ENCODE peak calls at places on chromosomes 12 and 14, in four cellular contexts. P, M, X and G are unnamed samples.

GRCh38 chr14:89615421-89615820 is 198.4 kb upstream of the FOXN3 start:
- DNase-seq in X (no peak), P (no peak), M (no peak), G (no peak)

GRCh38 chr14:96634481-96634880 is 132.3 kb downstream of the PAPOLA start:
- DNase-seq in P (peak), X (no peak), M (no peak), G (no peak)

GRCh38 chr12:113899844-113900471 is 66.2 kb downstream of the RBM19 start:
- DNase-seq in P (no peak), X (no peak), M (no peak), G (no peak)

GRCh38 chr12:24780969-24781368 is 167.9 kb downstream of the BCAT1 start:
- DNase-seq in X (peak), P (peak), M (peak), G (no peak)

GRCh38 chr12:77642246-77642645 is 188.4 kb upstream of the NAV3 start:
- DNase-seq in P (no peak), M (no peak), X (no peak), G (no peak)

GRCh38 chr14:101604935-101605767 is 43.9 kb downstream of the DIO3 start:
- DNase-seq in M (no peak), P (no peak), X (no peak), G (no peak)

GRCh38 chr12:28190321-28191017 is at the start of gene CCDC91:
- DNase-seq in P (peak), X (peak), M (peak), G (peak)

GRCh38 chr14:26410189-26410685 is 187.6 kb downstream of the NOVA1 start:
- DNase-seq in M (no peak), X (no peak), P (no peak), G (no peak)

GRCh38 chr14:67405771-67406170 is 6.2 kb downstream of the PLEK2 start:
- DNase-seq in X (no peak), M (no peak), P (no peak), G (no peak)

GRCh38 chr12:6962285-6963015 is 8.0 kb downstream of the PHB2 start:
- DNase-seq in P (no peak), M (no peak), X (peak), G (no peak)

GRCh38 chr12:6964605-6965025 is 5.8 kb downstream of the PHB2 start:
- DNase-seq in X (no peak), P (peak), M (no peak), G (no peak)

GRCh38 chr12:6965026-6965661 is 5.3 kb downstream of the PHB2 start:
- DNase-seq in P (peak), X (peak), M (peak), G (peak)

GRCh38 chr12:6963016-6963731 is 7.3 kb downstream of the PHB2 start:
- DNase-seq in M (no peak), P (no peak), X (peak), G (no peak)

GRCh38 chr12:6963741-6964446 is 6.6 kb downstream of the PHB2 start:
- DNase-seq in P (no peak), X (peak), M (no peak), G (no peak)
- TF ChIP-seq MXI1 in P (no peak), X (no peak), M (no peak), G (no peak)

DNA sequence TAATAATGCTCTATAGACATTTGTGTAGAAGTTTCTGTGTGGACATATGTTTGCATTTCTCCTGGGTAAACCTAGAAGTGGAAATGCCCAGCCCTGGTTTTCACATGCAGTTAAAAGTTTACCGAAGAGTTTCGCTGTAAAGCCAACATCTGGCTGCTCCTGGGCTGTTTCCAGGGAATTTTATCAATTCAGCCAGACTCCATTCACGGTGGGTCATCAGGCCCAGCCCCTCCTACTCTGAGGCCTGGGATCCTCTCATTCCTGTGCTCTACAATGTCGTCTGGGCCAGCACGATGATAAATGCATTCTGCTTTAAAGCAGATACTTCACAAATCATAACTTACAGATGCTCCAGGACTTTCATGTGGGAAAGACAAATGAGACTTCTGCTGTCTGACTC is 7.1 kb downstream of the NUAK1 start:
- DNase-seq in X (peak), M (peak), P (no peak), G (peak)
- TF ChIP-seq MXI1 in X (no peak), M (no peak), P (no peak), G (no peak)

DNA sequence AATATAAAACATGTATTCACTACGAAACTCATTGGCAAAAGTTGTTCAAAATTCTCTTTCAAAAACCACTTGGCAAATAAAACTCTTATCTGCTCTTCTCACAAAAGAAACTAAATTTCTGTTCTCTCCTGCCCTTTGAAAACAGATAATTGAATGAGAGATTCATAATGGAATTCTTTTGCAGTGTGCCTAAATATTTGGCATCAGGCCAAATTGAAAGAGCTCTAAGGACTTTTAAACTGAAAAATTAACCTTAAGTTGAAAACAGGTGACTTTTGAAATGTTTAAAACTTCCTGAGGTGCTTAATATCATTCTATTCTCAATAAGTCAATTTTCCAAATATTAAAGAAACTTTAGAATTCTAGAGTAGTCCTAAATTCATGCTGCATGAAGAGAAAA is 136.4 kb downstream of the FSCB start:
- DNase-seq in X (no peak), P (no peak), M (no peak), G (no peak)
- TF ChIP-seq MXI1 in X (no peak), P (no peak), M (no peak), G (no peak)

DNA sequence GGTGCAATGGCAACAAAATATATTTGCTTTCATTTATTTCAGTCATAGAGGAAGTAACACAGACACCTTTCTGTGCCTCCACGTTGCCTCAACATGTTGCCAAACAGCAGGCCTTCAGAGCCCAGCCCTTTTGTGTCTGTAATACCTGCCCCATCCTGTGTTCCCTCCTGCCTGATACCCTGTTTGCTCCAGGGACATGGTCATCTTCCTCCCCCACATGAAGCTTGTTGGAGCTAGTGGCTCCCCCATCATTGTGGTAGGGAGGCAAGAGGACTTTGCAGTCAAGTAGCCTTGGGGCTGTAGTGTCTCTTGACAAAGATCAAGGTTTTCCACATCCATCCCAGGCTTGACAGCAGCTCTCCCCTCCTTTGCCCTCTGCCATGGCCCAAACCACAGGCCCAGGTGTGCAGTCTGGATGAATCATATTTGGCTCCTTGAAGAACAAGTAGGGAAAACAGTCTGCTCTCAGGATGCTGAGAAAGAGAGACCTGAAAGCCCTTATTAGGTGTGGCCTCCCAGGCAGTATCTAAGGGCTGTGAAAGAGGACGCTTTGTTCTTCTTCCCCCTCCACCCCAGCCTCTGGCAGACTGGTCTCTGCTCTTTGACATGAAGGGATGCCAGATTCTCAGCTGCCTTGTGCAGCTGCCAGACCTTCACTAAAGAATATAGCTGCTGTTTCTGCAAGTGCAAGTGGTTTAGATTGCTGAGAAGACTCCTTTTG is 329.0 kb downstream of the C12orf75 start:
- DNase-seq in P (no peak), X (no peak), M (no peak), G (no peak)
- TF ChIP-seq MXI1 in P (no peak), X (no peak), M (no peak), G (no peak)